ENCODE peak calls at places on chromosomes 4 and X, in four cellular contexts. S, M, Y and E are unnamed samples.

GRCh38 chr4:2802618-2803531 is 10.0 kb downstream of the SH3BP2 start:
- DNase-seq in S (no peak), M (no peak), Y (no peak), E (no peak)

GRCh38 chrX:36803151-36803550 is 205.0 kb upstream of the FAM47C start:
- DNase-seq in S (no peak), M (no peak), Y (no peak), E (no peak)

GRCh38 chrX:125205084-125205917 is 114.4 kb upstream of the TEX13C start:
- DNase-seq in S (peak), M (peak), Y (peak), E (no peak)

GRCh38 chrX:136179133-136179532 is 31.8 kb downstream of the FHL1 start:
- DNase-seq in S (no peak), M (no peak), Y (no peak), E (no peak)

GRCh38 chr4:133151301-133151680 is 2.2 kb downstream of the PCDH10 start:
- DNase-seq in S (peak), M (no peak), Y (peak), E (no peak)

GRCh38 chrX:68332156-68332823 is 101.0 kb downstream of the OPHN1 start:
- DNase-seq in S (no peak), M (no peak), Y (no peak), E (no peak)

GRCh38 chr4:98601719-98602118 is 56.7 kb downstream of the TSPAN5 start:
- DNase-seq in S (no peak), M (no peak), Y (no peak), E (no peak)

GRCh38 chr4:118756429-118756828 is 71.2 kb downstream of the METTL14 start:
- DNase-seq in S (no peak), M (no peak), Y (no peak), E (no peak)

GRCh38 chr4:20203508-20203907 is 48.2 kb upstream of the SLIT2 start:
- DNase-seq in S (no peak), M (no peak), Y (no peak), E (peak)

GRCh38 chr4:138007572-138007971 is 234.6 kb downstream of the SLC7A11 start:
- DNase-seq in S (no peak), M (no peak), Y (peak), E (no peak)

GRCh38 chrX:21747523-21747922 is 10.4 kb downstream of the SMPX start:
- DNase-seq in S (no peak), M (no peak), Y (no peak), E (no peak)

GRCh38 chr4:19636451-19636850 is 615.3 kb upstream of the SLIT2 start:
- DNase-seq in S (no peak), M (no peak), Y (no peak), E (no peak)

GRCh38 chrX:41045960-41046567 is 39.2 kb upstream of the USP9X start:
- DNase-seq in S (peak), M (peak), Y (no peak), E (peak)

GRCh38 chr4:175418511-175418910 is 393.6 kb downstream of the GPM6A start:
- DNase-seq in S (no peak), M (no peak), Y (no peak), E (no peak)

GRCh38 chr4:110850461-110851447 is 227.9 kb upstream of the PITX2 start:
- DNase-seq in S (no peak), M (no peak), Y (peak), E (no peak)

GRCh38 chrX:110491846-110492620 is 133.4 kb downstream of the RTL9 start:
- DNase-seq in S (no peak), M (no peak), Y (no peak), E (no peak)

GRCh38 chr4:146959692-146960091 is 14.0 kb upstream of the TTC29 start:
- DNase-seq in S (no peak), M (no peak), Y (peak), E (peak)

GRCh38 chr4:86730310-86730709 is 118.9 kb downstream of the SLC10A6 start:
- DNase-seq in S (no peak), M (peak), Y (no peak), E (no peak)

GRCh38 chr4:150739591-150739990 is 157.6 kb downstream of the MAB21L2 start:
- DNase-seq in S (no peak), M (no peak), Y (no peak), E (no peak)

GRCh38 chrX:83508526-83509245 is 596 bp downstream of the POU3F4 start:
- DNase-seq in S (no peak), M (no peak), Y (no peak), E (no peak)

GRCh38 chr4:80045831-80046230 is 27.2 kb downstream of the ANTXR2 start:
- DNase-seq in S (no peak), M (no peak), Y (no peak), E (peak)

GRCh38 chr4:1974836-1975235 is 33.9 kb downstream of the NELFA start:
- DNase-seq in S (no peak), M (no peak), Y (no peak), E (no peak)

GRCh38 chrX:111262086-111262485 is 8.2 kb downstream of the CAPN6 start:
- DNase-seq in S (no peak), M (no peak), Y (no peak), E (no peak)

GRCh38 chr4:184464759-184465454 is 9.4 kb downstream of the IRF2 start:
- DNase-seq in S (no peak), M (no peak), Y (no peak), E (no peak)

GRCh38 chrX:21047034-21047455 is 327.2 kb upstream of the CNKSR2 start:
- DNase-seq in S (no peak), M (no peak), Y (no peak), E (no peak)

GRCh38 chr4:10346023-10346422 is 111.2 kb downstream of the ZNF518B start:
- DNase-seq in S (no peak), M (peak), Y (no peak), E (peak)

GRCh38 chrX:107678957-107679740 is 50.8 kb downstream of the PRPS1 start:
- DNase-seq in S (peak), M (peak), Y (no peak), E (peak)

GRCh38 chr4:109655396-109655795 is 47.8 kb downstream of the CASP6 start:
- DNase-seq in S (no peak), M (no peak), Y (no peak), E (no peak)

GRCh38 chr4:109662786-109663185 is 40.5 kb downstream of the CASP6 start:
- DNase-seq in S (no peak), M (no peak), Y (no peak), E (no peak)

GRCh38 chr4:109658871-109659410 is 44.3 kb downstream of the CASP6 start:
- DNase-seq in S (peak), M (no peak), Y (no peak), E (peak)

DNA sequence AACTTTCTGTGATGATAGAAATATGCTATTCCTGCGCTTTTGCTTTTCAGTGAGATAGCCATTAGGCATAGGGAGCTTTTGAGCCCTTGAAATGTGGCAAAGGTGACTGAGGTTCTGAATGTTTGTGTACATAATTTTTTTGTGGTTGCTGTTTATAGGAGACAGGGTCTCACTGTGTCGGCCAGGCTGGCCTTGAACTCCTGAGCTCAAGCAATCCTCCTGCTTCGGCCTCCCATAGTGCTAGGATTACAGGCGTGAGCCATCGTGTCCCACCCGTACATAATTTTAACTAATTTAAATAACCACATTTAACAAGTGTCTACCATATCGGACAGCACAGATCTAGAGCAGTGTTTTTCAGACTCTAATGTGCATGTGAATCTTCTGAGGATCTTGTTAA is 45.4 kb downstream of the CASP6 start:
- DNase-seq in S (no peak), M (no peak), Y (no peak), E (no peak)
- TF ChIP-seq BHLHE40 in S (no peak), M (no peak), Y (no peak), E (no peak)

GRCh38 chrX:31279359-31279758 is 207.5 kb upstream of the FTHL17 start:
- DNase-seq in S (peak), M (peak), Y (peak), E (peak)
- TF ChIP-seq BHLHE40 in S (no peak), M (no peak), Y (no peak), E (no peak)

GRCh38 chrX:99384594-99385374 is 1025.3 kb downstream of the PCDH19 start:
- DNase-seq in S (no peak), M (no peak), Y (no peak), E (no peak)
- TF ChIP-seq BHLHE40 in S (no peak), M (no peak), Y (no peak), E (no peak)

GRCh38 chr4:182752158-182752910 is 164.9 kb downstream of the DCTD start:
- DNase-seq in S (no peak), M (no peak), Y (no peak), E (peak)

GRCh38 chr4:182748949-182749348 is 168.2 kb downstream of the DCTD start:
- DNase-seq in S (no peak), M (no peak), Y (no peak), E (peak)

GRCh38 chr4:182748283-182748682 is 168.9 kb downstream of the DCTD start:
- DNase-seq in S (no peak), M (no peak), Y (no peak), E (no peak)

GRCh38 chr4:182746876-182747275 is 170.3 kb downstream of the DCTD start:
- DNase-seq in S (no peak), M (no peak), Y (no peak), E (no peak)

GRCh38 chr4:182749768-182750167 is 167.4 kb downstream of the DCTD start:
- DNase-seq in S (no peak), M (no peak), Y (no peak), E (peak)
- TF ChIP-seq BHLHE40 in S (no peak), M (no peak), Y (no peak), E (no peak)

GRCh38 chrX:44675364-44676024 is 132.8 kb upstream of the FUNDC1 start:
- DNase-seq in S (peak), M (peak), Y (peak), E (peak)
- TF ChIP-seq BHLHE40 in S (no peak), M (no peak), Y (no peak), E (no peak)

GRCh38 chr4:142285222-142285583 is 560.9 kb downstream of the INPP4B start:
- DNase-seq in S (no peak), M (no peak), Y (no peak), E (no peak)
- TF ChIP-seq BHLHE40 in S (no peak), M (no peak), Y (no peak), E (no peak)

GRCh38 chrX:97060019-97060418 is 176.3 kb downstream of the RPA4 start:
- DNase-seq in S (no peak), M (no peak), Y (no peak), E (no peak)
- TF ChIP-seq BHLHE40 in S (no peak), M (no peak), Y (no peak), E (no peak)

DNA sequence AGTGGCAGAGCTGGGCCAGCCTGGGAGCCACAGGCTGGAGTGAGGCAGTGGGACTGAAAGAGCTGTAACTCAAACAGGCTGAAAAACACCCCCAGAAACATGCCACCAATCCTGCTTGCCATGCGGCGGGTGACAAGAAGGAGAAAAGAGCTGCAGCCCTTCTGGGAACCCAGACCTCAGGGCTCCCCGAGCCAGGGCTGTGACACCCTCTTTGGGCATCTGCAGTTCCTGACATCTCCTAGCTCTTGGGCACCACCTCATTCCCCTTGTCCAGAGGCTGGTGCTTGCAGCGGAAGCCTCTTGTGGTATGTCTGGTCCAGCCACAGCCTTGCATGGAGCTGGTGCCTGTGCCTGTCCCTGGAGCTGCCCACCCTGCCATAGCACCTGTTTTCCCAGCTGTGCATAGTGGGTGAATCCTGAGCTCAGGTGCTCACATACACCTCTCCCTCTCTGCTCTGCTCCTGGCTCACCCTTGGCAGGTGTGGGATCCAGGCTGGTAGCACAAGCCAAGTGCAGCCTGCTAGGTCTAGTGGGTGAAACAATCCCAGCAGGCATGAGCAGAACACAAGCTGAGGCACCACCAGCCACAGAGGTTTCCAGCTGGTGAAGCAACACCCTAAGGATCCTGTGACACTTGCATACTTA is 149.0 kb downstream of the CXXC4 start:
- DNase-seq in S (no peak), M (no peak), Y (no peak), E (no peak)
- TF ChIP-seq BHLHE40 in S (no peak), M (no peak), Y (no peak), E (no peak)